ENCODE peak calls at places on chromosomes 12 and 14, in six cellular contexts. O is gastrocnemius medialis, D is A549, Y is H1, J is prostate gland, T is adrenal gland. S is an unnamed sample.

GRCh38 chr14:69319911-69320310 is 60.0 kb downstream of the GALNT16 start:
- DNase-seq in D (no peak), O (no peak), J (no peak), T (peak), Y (no peak), S (no peak)

GRCh38 chr14:76810953-76811400 is 1.7 kb downstream of the ANGEL1 start:
- DNase-seq in D (peak), O (no peak), J (no peak), Y (no peak), T (peak), S (peak)

GRCh38 chr12:124792961-124793441 is 70.7 kb downstream of the SCARB1 start:
- DNase-seq in O (no peak), J (no peak), T (no peak), D (no peak), Y (no peak), S (no peak)

GRCh38 chr12:29543036-29543435 is 45.5 kb upstream of the OVCH1 start:
- DNase-seq in Y (no peak), O (no peak), D (no peak), J (no peak), T (no peak), S (no peak)

GRCh38 chr12:28550757-28551381 is 360.6 kb downstream of the CCDC91 start:
- DNase-seq in O (no peak), D (peak), J (no peak), T (no peak), Y (no peak), S (no peak)

GRCh38 chr12:121580959-121581680 is at the start of gene KDM2B:
- DNase-seq in Y (peak), O (no peak), D (no peak), J (peak), T (peak), S (peak)

GRCh38 chr14:95321201-95321600 is 1.5 kb upstream of the CLMN start:
- DNase-seq in Y (no peak), T (no peak), J (no peak), D (no peak), O (no peak), S (no peak)

GRCh38 chr12:54932038-54932437 is 52.5 kb downstream of the TESPA1 start:
- DNase-seq in Y (no peak), J (no peak), T (no peak), D (no peak), O (no peak), S (no peak)

GRCh38 chr14:68951800-68952540 is 27.1 kb downstream of the ACTN1 start:
- DNase-seq in Y (no peak), O (no peak), T (no peak), J (no peak), D (no peak), S (no peak)

GRCh38 chr12:89706551-89707348 is 1.9 kb downstream of the ATP2B1 start:
- DNase-seq in D (peak), J (no peak), Y (no peak), O (peak), T (peak), S (no peak)

GRCh38 chr12:15044461-15044860 is 71.6 kb downstream of the PDE6H start:
- DNase-seq in Y (no peak), J (no peak), T (no peak), D (no peak), O (no peak), S (no peak)

GRCh38 chr12:106187842-106188241 is 49.1 kb upstream of the NUAK1 start:
- DNase-seq in D (no peak), J (no peak), O (no peak), Y (no peak), T (no peak), S (no peak)

GRCh38 chr14:73253323-73253610 is 16.0 kb downstream of the PAPLN start:
- DNase-seq in Y (no peak), T (no peak), O (no peak), J (no peak), D (no peak), S (no peak)

GRCh38 chr14:96065661-96066459 is 26.7 kb downstream of the C14orf132 start:
- DNase-seq in Y (no peak), J (no peak), T (peak), D (no peak), O (no peak), S (no peak)

GRCh38 chr14:92684801-92685560 is 63.4 kb downstream of the LGMN start:
- DNase-seq in T (no peak), J (no peak), O (no peak), D (no peak), Y (peak), S (no peak)

GRCh38 chr14:32472512-32473472 is 143.7 kb downstream of the AKAP6 start:
- DNase-seq in O (peak), J (no peak), T (no peak), Y (no peak), D (peak), S (no peak)

GRCh38 chr14:53929871-53930685 is 26.5 kb downstream of the BMP4 start:
- DNase-seq in O (no peak), J (peak), D (peak), T (no peak), Y (peak), S (peak)

GRCh38 chr12:97960741-97961608 is 498.4 kb downstream of the RMST start:
- DNase-seq in T (no peak), Y (peak), D (peak), O (no peak), J (peak), S (peak)

GRCh38 chr12:116318738-116319050 is 41.2 kb upstream of the MED13L start:
- DNase-seq in J (peak), T (no peak), D (no peak), O (peak), Y (no peak), S (no peak)

GRCh38 chr12:132324841-132325732 is 4.3 kb downstream of the GALNT9 start:
- DNase-seq in O (no peak), D (no peak), T (no peak), J (no peak), Y (no peak), S (no peak)

GRCh38 chr14:74616996-74617700 is 5.1 kb upstream of the LTBP2 start:
- DNase-seq in T (no peak), D (peak), Y (no peak), J (no peak), O (no peak), S (no peak)

GRCh38 chr12:52305921-52306705 is 14.8 kb upstream of the KRT81 start:
- DNase-seq in D (peak), O (peak), Y (no peak), J (no peak), T (no peak), S (peak)

GRCh38 chr14:91649930-91650329 is 82.0 kb downstream of the CATSPERB start:
- DNase-seq in O (no peak), Y (no peak), D (peak), T (no peak), J (peak), S (peak)

GRCh38 chr14:50060871-50061663 is 55.3 kb downstream of the VCPKMT start:
- DNase-seq in J (peak), Y (no peak), T (peak), O (peak), D (peak), S (peak)

GRCh38 chr12:132056959-132057358 is 87.2 kb downstream of the DDX51 start:
- DNase-seq in D (no peak), T (no peak), J (no peak), Y (no peak), O (no peak), S (no peak)

GRCh38 chr12:109531411-109531810 is 41.9 kb downstream of the MMAB start:
- DNase-seq in D (no peak), O (no peak), J (no peak), T (no peak), Y (no peak), S (no peak)

GRCh38 chr12:109532721-109533486 is 40.4 kb downstream of the MMAB start:
- DNase-seq in O (no peak), D (no peak), Y (no peak), J (no peak), T (no peak), S (no peak)

GRCh38 chr12:109530301-109530685 is 43.0 kb downstream of the MMAB start:
- DNase-seq in T (peak), D (no peak), Y (no peak), J (no peak), O (no peak), S (no peak)

GRCh38 chr12:109527489-109528123 is 45.7 kb downstream of the MMAB start:
- DNase-seq in D (no peak), T (no peak), O (no peak), Y (no peak), J (no peak), S (no peak)

GRCh38 chr12:109529618-109530300 is 43.5 kb downstream of the MMAB start:
- DNase-seq in T (no peak), O (no peak), D (no peak), J (no peak), Y (no peak), S (no peak)
- H3K4me3 ChIP-seq in T (no peak), O (no peak), D (no peak), J (no peak), Y (no peak), S (no peak)

GRCh38 chr12:122871851-122872785 is 23.8 kb downstream of the VPS37B start:
- DNase-seq in O (no peak), T (peak), J (peak), Y (peak), D (peak), S (peak)
- TF ChIP-seq POLR2A in O (peak), T (no peak), J (no peak), Y (no peak), D (no peak), S (peak)

DNA sequence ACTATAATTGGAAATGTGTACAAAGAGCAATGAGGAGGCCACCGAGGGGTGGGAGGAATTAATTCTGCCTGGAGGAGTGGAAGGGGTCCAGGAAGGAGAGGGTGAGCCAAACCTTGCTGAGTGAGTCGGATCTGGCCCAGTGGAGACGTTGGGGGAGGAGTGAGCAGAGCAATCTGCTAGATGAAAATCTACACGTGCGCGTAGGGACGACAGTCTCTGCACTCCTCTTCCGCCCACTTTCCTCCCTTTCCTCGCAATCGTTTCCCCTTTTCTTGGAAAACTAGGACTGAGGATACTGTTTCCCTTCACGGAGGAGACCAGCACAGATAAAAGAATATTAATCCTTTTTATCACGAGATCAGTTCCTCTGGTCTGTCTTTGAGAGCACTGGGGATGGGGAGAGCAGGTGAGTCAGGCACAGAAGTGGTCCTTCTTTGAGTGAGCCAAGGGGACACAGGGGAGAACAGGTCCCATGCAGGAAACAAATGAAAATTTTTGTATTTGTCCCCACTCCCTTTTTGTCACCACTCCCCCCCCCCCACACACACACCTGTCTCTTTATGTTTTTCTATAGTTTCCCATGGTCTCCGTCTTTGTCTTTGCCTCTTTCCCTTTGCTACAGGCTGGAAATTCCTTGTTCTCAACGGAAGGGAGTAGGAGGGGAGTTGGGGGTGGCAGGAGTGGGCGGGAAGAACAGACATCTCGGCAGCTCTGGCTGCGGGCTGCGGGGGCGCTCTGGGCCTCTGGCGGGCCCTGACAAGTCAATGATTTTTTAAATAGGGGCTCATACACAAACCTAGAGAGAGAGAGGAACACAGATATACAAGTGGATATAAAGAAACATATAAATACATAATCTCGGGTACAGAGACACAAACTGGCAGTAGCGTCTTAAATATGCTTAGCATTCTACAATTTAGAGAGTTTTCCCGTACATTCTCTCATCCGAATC is 2.6 kb upstream of the NAB2 start:
- DNase-seq in O (peak), J (peak), Y (peak), T (peak), D (peak), S (peak)
- TF ChIP-seq CTCF in O (peak), J (peak), Y (peak), T (no peak), D (peak), S (peak)

GRCh38 chr12:117359029-117359845 is 2.2 kb downstream of the NOS1 start:
- DNase-seq in Y (no peak), J (no peak), T (no peak), O (no peak), D (no peak), S (no peak)
- H3K4me3 ChIP-seq in Y (peak), J (no peak), T (no peak), O (no peak), D (no peak), S (no peak)